ENCODE peak calls at places on chromosomes 6 and 20, in four cellular contexts. One of them, this sample, is unnamed.

GRCh38 chr6:53568776-53569616 is 24.1 kb upstream of the GCLC start:
- DNase-seq in GM12878: no peak
- DNase-seq in K562: no peak
- DNase-seq in GM12891: no peak
- DNase-seq in this sample: no peak

GRCh38 chr6:11766589-11767450 is 11.8 kb downstream of the ADTRP start:
- DNase-seq in GM12878: no peak
- DNase-seq in K562: no peak
- DNase-seq in GM12891: no peak
- DNase-seq in this sample: no peak

GRCh38 chr6:132673376-132674094 is 14.6 kb upstream of the TAAR1 start:
- DNase-seq in GM12878: no peak
- DNase-seq in K562: peak; percentile 16
- DNase-seq in GM12891: no peak
- DNase-seq in this sample: no peak

GRCh38 chr6:138493413-138493812 is 5.9 kb downstream of the NHSL1 start:
- DNase-seq in GM12878: no peak
- DNase-seq in K562: no peak
- DNase-seq in GM12891: no peak
- DNase-seq in this sample: no peak

GRCh38 chr20:56893206-56893605 is 264.1 kb downstream of the TFAP2C start:
- DNase-seq in GM12878: no peak
- DNase-seq in K562: no peak
- DNase-seq in GM12891: no peak
- DNase-seq in this sample: no peak

GRCh38 chr6:1162367-1163275 is 149.3 kb upstream of the FOXQ1 start:
- DNase-seq in GM12878: no peak
- DNase-seq in K562: no peak
- DNase-seq in GM12891: no peak
- DNase-seq in this sample: no peak

GRCh38 chr6:36760685-36761435 is 63.2 kb downstream of the RAB44 start:
- DNase-seq in GM12878: no peak
- DNase-seq in K562: no peak
- DNase-seq in GM12891: no peak
- DNase-seq in this sample: no peak

GRCh38 chr6:106279179-106279578 is 46.4 kb downstream of the ATG5 start:
- DNase-seq in GM12878: no peak
- DNase-seq in K562: no peak
- DNase-seq in GM12891: no peak
- DNase-seq in this sample: no peak

GRCh38 chr20:11585752-11586352 is 331.8 kb upstream of the BTBD3 start:
- DNase-seq in GM12878: no peak
- DNase-seq in K562: no peak
- DNase-seq in GM12891: no peak
- DNase-seq in this sample: no peak

GRCh38 chr6:154506108-154506507 is 4.4 kb downstream of the CNKSR3 start:
- DNase-seq in GM12878: no peak
- DNase-seq in K562: no peak
- DNase-seq in GM12891: no peak
- DNase-seq in this sample: no peak

GRCh38 chr6:17505062-17505476 is 95.0 kb upstream of the FAM8A1 start:
- DNase-seq in GM12878: no peak
- DNase-seq in K562: no peak
- DNase-seq in GM12891: no peak
- DNase-seq in this sample: no peak

GRCh38 chr6:123562264-123562663 is 74.5 kb downstream of the TRDN start:
- DNase-seq in GM12878: no peak
- DNase-seq in K562: no peak
- DNase-seq in GM12891: no peak
- DNase-seq in this sample: no peak

GRCh38 chr6:85920782-85921181 is 278.1 kb upstream of the SYNCRIP start:
- DNase-seq in GM12878: no peak
- DNase-seq in K562: no peak
- DNase-seq in GM12891: no peak
- DNase-seq in this sample: no peak

GRCh38 chr6:148997863-148998262 is 251.0 kb downstream of the UST start:
- DNase-seq in GM12878: no peak
- DNase-seq in K562: no peak
- DNase-seq in GM12891: no peak
- DNase-seq in this sample: no peak

GRCh38 chr20:13515796-13516533 is 122.8 kb downstream of the TASP1 start:
- DNase-seq in GM12878: no peak
- DNase-seq in K562: no peak
- DNase-seq in GM12891: no peak
- DNase-seq in this sample: no peak

GRCh38 chr20:21609221-21609620 is 95.4 kb upstream of the NKX2-2 start:
- DNase-seq in GM12878: no peak
- DNase-seq in K562: no peak
- DNase-seq in GM12891: no peak
- DNase-seq in this sample: no peak

GRCh38 chr20:61680096-61680495 is 385.6 kb downstream of the TAF4 start:
- DNase-seq in GM12878: no peak
- DNase-seq in K562: no peak
- DNase-seq in GM12891: no peak
- DNase-seq in this sample: no peak

GRCh38 chr6:96116674-96117073 is 100.9 kb downstream of the FUT9 start:
- DNase-seq in GM12878: no peak
- DNase-seq in K562: peak; percentile 4
- DNase-seq in GM12891: no peak
- DNase-seq in this sample: no peak

GRCh38 chr20:59121714-59122376 is 41.8 kb upstream of the ZNF831 start:
- DNase-seq in GM12878: no peak
- DNase-seq in K562: no peak
- DNase-seq in GM12891: no peak
- DNase-seq in this sample: no peak

GRCh38 chr20:6999381-6999780 is 231.9 kb downstream of the BMP2 start:
- DNase-seq in GM12878: no peak
- DNase-seq in K562: no peak
- DNase-seq in GM12891: no peak
- DNase-seq in this sample: no peak

GRCh38 chr6:155274106-155274505 is 10.3 kb downstream of the CLDN20 start:
- DNase-seq in GM12878: no peak
- DNase-seq in K562: no peak
- DNase-seq in GM12891: no peak
- DNase-seq in this sample: no peak

GRCh38 chr20:61743606-61744005 is 322.1 kb downstream of the TAF4 start:
- DNase-seq in GM12878: no peak
- DNase-seq in K562: no peak
- DNase-seq in GM12891: no peak
- DNase-seq in this sample: no peak

GRCh38 chr20:25584905-25585704 is at the start of gene NINL:
- DNase-seq in GM12878: no peak
- DNase-seq in K562: peak; percentile 61
- DNase-seq in GM12891: peak; percentile 55
- DNase-seq in this sample: no peak

GRCh38 chr6:109738200-109738599 is 47.1 kb downstream of the FIG4 start:
- DNase-seq in GM12878: no peak
- DNase-seq in K562: no peak
- DNase-seq in GM12891: no peak
- DNase-seq in this sample: no peak

GRCh38 chr6:170553686-170554085 is 483 bp upstream of the TBP start:
- DNase-seq in GM12878: no peak
- DNase-seq in K562: no peak
- DNase-seq in GM12891: no peak
- DNase-seq in this sample: peak; percentile 52

GRCh38 chr6:33297406-33297955 is 1.3 kb downstream of the RGL2 start:
- DNase-seq in GM12878: no peak
- DNase-seq in K562: peak; percentile 64
- DNase-seq in GM12891: peak; percentile 56
- DNase-seq in this sample: peak; percentile 34

GRCh38 chr20:53935353-53936084 is 134.9 kb downstream of the BCAS1 start:
- DNase-seq in GM12878: no peak
- DNase-seq in K562: peak; percentile 30
- DNase-seq in GM12891: no peak
- DNase-seq in this sample: no peak

GRCh38 chr6:131281471-131282270 is 146.4 kb downstream of the AKAP7 start:
- DNase-seq in GM12878: no peak
- DNase-seq in K562: no peak
- DNase-seq in GM12891: no peak
- DNase-seq in this sample: peak; percentile 26

GRCh38 chr20:36606171-36607116 is 865 bp downstream of the RAB5IF start:
- DNase-seq in GM12878: no peak
- DNase-seq in K562: no peak
- DNase-seq in GM12891: no peak
- DNase-seq in this sample: no peak

GRCh38 chr6:112231609-112232060 is 22.7 kb downstream of the LAMA4 start:
- DNase-seq in GM12878: no peak
- DNase-seq in K562: no peak
- DNase-seq in GM12891: no peak
- DNase-seq in this sample: no peak

GRCh38 chr6:140546640-140547039 is 1172.2 kb upstream of the CITED2 start:
- DNase-seq in GM12878: no peak
- DNase-seq in K562: no peak
- DNase-seq in GM12891: no peak
- DNase-seq in this sample: no peak

GRCh38 chr20:10987651-10988383 is 314.0 kb upstream of the JAG1 start:
- DNase-seq in GM12878: no peak
- DNase-seq in K562: no peak
- DNase-seq in GM12891: no peak
- DNase-seq in this sample: no peak

GRCh38 chr6:152471459-152472070 is 165.6 kb downstream of the SYNE1 start:
- DNase-seq in GM12878: no peak
- DNase-seq in K562: no peak
- DNase-seq in GM12891: no peak
- DNase-seq in this sample: no peak

GRCh38 chr6:81822584-81822983 is 70.1 kb upstream of the TENT5A start:
- DNase-seq in GM12878: no peak
- DNase-seq in K562: no peak
- DNase-seq in GM12891: no peak
- DNase-seq in this sample: no peak

GRCh38 chr20:18172379-18172778 is 34.7 kb downstream of the KAT14 start:
- DNase-seq in GM12878: no peak
- DNase-seq in K562: no peak
- DNase-seq in GM12891: no peak
- DNase-seq in this sample: no peak
- TF ChIP-seq SPI1 in GM12878: no peak
- TF ChIP-seq SPI1 in K562: no peak
- TF ChIP-seq SPI1 in GM12891: no peak
- TF ChIP-seq SPI1 in this sample: no peak

GRCh38 chr20:62805365-62805710 is 703 bp downstream of the OGFR start:
- DNase-seq in GM12878: no peak
- DNase-seq in K562: no peak
- DNase-seq in GM12891: no peak
- DNase-seq in this sample: no peak

GRCh38 chr20:62804632-62805364 is at the start of gene OGFR:
- DNase-seq in GM12878: no peak
- DNase-seq in K562: peak; percentile 91
- DNase-seq in GM12891: peak; percentile 90
- DNase-seq in this sample: peak; percentile 44

GRCh38 chr20:62804021-62804631 is 509 bp upstream of the OGFR start:
- DNase-seq in GM12878: no peak
- DNase-seq in K562: no peak
- DNase-seq in GM12891: no peak
- DNase-seq in this sample: no peak

GRCh38 chr20:62806383-62807050 is 1.9 kb downstream of the OGFR start:
- DNase-seq in GM12878: no peak
- DNase-seq in K562: no peak
- DNase-seq in GM12891: no peak
- DNase-seq in this sample: no peak

DNA sequence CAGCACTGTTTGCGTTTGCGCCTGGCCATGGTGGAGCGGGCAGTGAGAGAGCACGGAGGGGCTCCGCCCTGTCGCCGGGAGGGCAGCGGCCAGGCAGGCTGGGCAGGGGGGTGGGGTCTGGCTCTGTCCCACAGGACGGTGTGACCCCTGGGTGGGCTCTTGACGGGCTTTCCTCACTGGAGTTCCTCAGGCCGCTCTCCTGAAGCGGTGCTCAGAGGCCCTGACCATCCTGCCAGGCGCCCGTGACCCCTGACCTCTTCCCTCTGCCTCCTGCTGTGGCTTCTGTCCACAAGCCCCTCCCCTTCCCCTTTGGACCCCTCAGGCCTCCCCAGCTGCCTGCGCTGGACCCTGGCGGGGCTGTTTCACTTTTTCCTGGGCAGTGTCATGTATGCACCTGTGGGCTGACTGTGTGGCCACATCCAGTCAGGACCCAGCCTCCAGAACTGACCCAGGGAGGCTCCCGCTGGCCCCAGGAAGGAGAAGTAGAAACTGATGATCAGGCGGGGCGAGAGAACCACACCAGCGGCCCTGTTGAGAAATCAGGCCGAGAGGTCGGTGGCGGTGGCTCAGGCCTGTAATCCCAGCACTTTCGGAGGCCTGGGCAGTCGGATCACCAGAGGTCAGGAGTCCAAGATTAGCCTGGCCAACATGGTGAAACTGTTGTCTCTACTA is 1.2 kb downstream of the OGFR start:
- DNase-seq in GM12878: no peak
- DNase-seq in K562: peak; percentile 37
- DNase-seq in GM12891: no peak
- DNase-seq in this sample: peak; percentile 63
- TF ChIP-seq SPI1 in GM12878: no peak
- TF ChIP-seq SPI1 in K562: no peak
- TF ChIP-seq SPI1 in GM12891: no peak
- TF ChIP-seq SPI1 in this sample: no peak

GRCh38 chr20:4563031-4563430 is 158.7 kb upstream of the PRND start:
- DNase-seq in GM12878: no peak
- DNase-seq in K562: no peak
- DNase-seq in GM12891: no peak
- DNase-seq in this sample: no peak

GRCh38 chr20:4559106-4559505 is 162.6 kb upstream of the PRND start:
- DNase-seq in GM12878: no peak
- DNase-seq in K562: no peak
- DNase-seq in GM12891: no peak
- DNase-seq in this sample: no peak

GRCh38 chr20:4563534-4563933 is 158.2 kb upstream of the PRND start:
- DNase-seq in GM12878: no peak
- DNase-seq in K562: peak; percentile 24
- DNase-seq in GM12891: no peak
- DNase-seq in this sample: no peak

GRCh38 chr20:4559906-4560305 is 161.8 kb upstream of the PRND start:
- DNase-seq in GM12878: no peak
- DNase-seq in K562: no peak
- DNase-seq in GM12891: no peak
- DNase-seq in this sample: no peak

GRCh38 chr20:4560667-4561066 is 161.0 kb upstream of the PRND start:
- DNase-seq in GM12878: no peak
- DNase-seq in K562: no peak
- DNase-seq in GM12891: no peak
- DNase-seq in this sample: no peak
- TF ChIP-seq SPI1 in GM12878: no peak
- TF ChIP-seq SPI1 in K562: no peak
- TF ChIP-seq SPI1 in GM12891: no peak
- TF ChIP-seq SPI1 in this sample: no peak

GRCh38 chr6:75350156-75350555 is 65.6 kb upstream of the TMEM30A start:
- DNase-seq in GM12878: no peak
- DNase-seq in K562: no peak
- DNase-seq in GM12891: no peak
- DNase-seq in this sample: no peak

GRCh38 chr6:75350808-75351207 is 66.2 kb upstream of the TMEM30A start:
- DNase-seq in GM12878: no peak
- DNase-seq in K562: no peak
- DNase-seq in GM12891: no peak
- DNase-seq in this sample: no peak

GRCh38 chr6:75348882-75349261 is 64.3 kb upstream of the TMEM30A start:
- DNase-seq in GM12878: no peak
- DNase-seq in K562: no peak
- DNase-seq in GM12891: no peak
- DNase-seq in this sample: no peak

GRCh38 chr6:75347797-75348610 is 63.4 kb upstream of the TMEM30A start:
- DNase-seq in GM12878: no peak
- DNase-seq in K562: no peak
- DNase-seq in GM12891: no peak
- DNase-seq in this sample: no peak

GRCh38 chr6:75349262-75349984 is 64.8 kb upstream of the TMEM30A start:
- DNase-seq in GM12878: no peak
- DNase-seq in K562: peak; percentile 14
- DNase-seq in GM12891: no peak
- DNase-seq in this sample: no peak
- TF ChIP-seq SPI1 in GM12878: no peak
- TF ChIP-seq SPI1 in K562: no peak
- TF ChIP-seq SPI1 in GM12891: no peak
- TF ChIP-seq SPI1 in this sample: no peak

This sample was measured in HL-60.